ENCODE peak calls at places on chromosome 12, in six cellular contexts. L is GM12891, Y is SK-N-SH, C is HCT116, Q is sigmoid colon, W is HepG2. B is an unnamed sample.

GRCh38 chr12:116160196-116160595 is 117.3 kb downstream of the MED13L start:
- DNase-seq in L (no peak), Y (no peak), C (peak), Q (no peak), W (no peak), B (no peak)

GRCh38 chr12:60394680-60395079 is 798.9 kb downstream of the SLC16A7 start:
- DNase-seq in L (no peak), Y (no peak), C (no peak), Q (no peak), W (no peak), B (no peak)

GRCh38 chr12:532908-533565 is 73.3 kb downstream of the B4GALNT3 start:
- DNase-seq in L (no peak), Y (no peak), C (no peak), Q (no peak), W (no peak), B (no peak)

GRCh38 chr12:113064395-113065125 is 8.0 kb downstream of the DTX1 start:
- DNase-seq in L (no peak), Y (peak), C (no peak), Q (no peak), W (no peak), B (no peak)

GRCh38 chr12:91633734-91634357 is 451.2 kb upstream of the DCN start:
- DNase-seq in L (no peak), Y (no peak), C (no peak), Q (no peak), W (no peak), B (no peak)

GRCh38 chr12:90064759-90065158 is 356.1 kb upstream of the ATP2B1 start:
- DNase-seq in L (no peak), Y (no peak), C (no peak), Q (no peak), W (no peak), B (no peak)

GRCh38 chr12:117080707-117081141 is 18.5 kb downstream of the TESC start:
- DNase-seq in L (no peak), Y (no peak), C (no peak), Q (no peak), W (no peak), B (no peak)

GRCh38 chr12:66495709-66496108 is 183.2 kb downstream of the GRIP1 start:
- DNase-seq in L (no peak), Y (no peak), C (no peak), Q (no peak), W (no peak), B (no peak)

GRCh38 chr12:11649413-11650278 is at the start of gene ETV6:
- DNase-seq in L (peak), Y (peak), C (peak), Q (peak), W (peak), B (no peak)

GRCh38 chr12:25458047-25458552 is 95.0 kb downstream of the LMNTD1 start:
- DNase-seq in L (no peak), Y (peak), C (peak), Q (no peak), W (peak), B (no peak)

GRCh38 chr12:124352839-124353238 is 57.9 kb downstream of the RFLNA start:
- DNase-seq in L (no peak), Y (no peak), C (no peak), Q (no peak), W (peak), B (no peak)
- TF ChIP-seq POLR2AphosphoS5 in L (no peak), Y (no peak), C (no peak), Q (no peak), W (no peak), B (no peak)

GRCh38 chr12:94172973-94173372 is 24.6 kb downstream of the PLXNC1 start:
- DNase-seq in L (no peak), Y (no peak), C (no peak), Q (no peak), W (peak), B (no peak)
- TF ChIP-seq POLR2AphosphoS5 in L (no peak), Y (no peak), C (no peak), Q (no peak), W (no peak), B (no peak)

GRCh38 chr12:46778415-46778814 is 47.4 kb downstream of the SLC38A4 start:
- DNase-seq in L (no peak), Y (no peak), C (no peak), Q (no peak), W (no peak), B (no peak)

GRCh38 chr12:46775796-46776195 is 50.0 kb downstream of the SLC38A4 start:
- DNase-seq in L (no peak), Y (no peak), C (no peak), Q (no peak), W (peak), B (no peak)

GRCh38 chr12:46779879-46780278 is 45.9 kb downstream of the SLC38A4 start:
- DNase-seq in L (no peak), Y (no peak), C (no peak), Q (no peak), W (no peak), B (no peak)

GRCh38 chr12:46774011-46774633 is 51.7 kb downstream of the SLC38A4 start:
- DNase-seq in L (no peak), Y (no peak), C (no peak), Q (no peak), W (no peak), B (no peak)

DNA sequence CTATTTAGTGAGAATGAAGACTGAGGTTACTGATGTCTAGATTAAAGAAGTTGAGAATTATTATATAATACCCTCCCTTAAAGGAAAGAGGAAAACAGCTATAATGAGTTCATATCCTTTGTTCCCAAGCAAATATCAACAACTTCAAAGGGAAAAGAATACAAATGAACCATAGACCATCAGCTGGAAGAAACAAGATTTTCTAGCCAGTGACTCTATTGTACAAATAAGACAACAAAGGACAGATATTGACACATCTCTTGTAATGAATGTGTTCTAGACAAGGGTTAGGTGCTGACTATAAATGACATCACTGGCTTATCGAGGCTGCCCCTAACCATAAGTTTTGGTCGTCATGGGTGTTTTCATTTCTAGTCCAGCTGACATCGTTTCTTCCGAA is 48.2 kb downstream of the SLC38A4 start:
- DNase-seq in L (no peak), Y (no peak), C (no peak), Q (no peak), W (no peak), B (no peak)
- TF ChIP-seq POLR2AphosphoS5 in L (no peak), Y (no peak), C (no peak), Q (no peak), W (no peak), B (no peak)

GRCh38 chr12:53048780-53049401 is 974 bp upstream of the TNS2 start:
- DNase-seq in L (no peak), Y (peak), C (no peak), Q (peak), W (peak), B (peak)
- TF ChIP-seq POLR2AphosphoS5 in L (no peak), Y (peak), C (no peak), Q (peak), W (no peak), B (no peak)

DNA sequence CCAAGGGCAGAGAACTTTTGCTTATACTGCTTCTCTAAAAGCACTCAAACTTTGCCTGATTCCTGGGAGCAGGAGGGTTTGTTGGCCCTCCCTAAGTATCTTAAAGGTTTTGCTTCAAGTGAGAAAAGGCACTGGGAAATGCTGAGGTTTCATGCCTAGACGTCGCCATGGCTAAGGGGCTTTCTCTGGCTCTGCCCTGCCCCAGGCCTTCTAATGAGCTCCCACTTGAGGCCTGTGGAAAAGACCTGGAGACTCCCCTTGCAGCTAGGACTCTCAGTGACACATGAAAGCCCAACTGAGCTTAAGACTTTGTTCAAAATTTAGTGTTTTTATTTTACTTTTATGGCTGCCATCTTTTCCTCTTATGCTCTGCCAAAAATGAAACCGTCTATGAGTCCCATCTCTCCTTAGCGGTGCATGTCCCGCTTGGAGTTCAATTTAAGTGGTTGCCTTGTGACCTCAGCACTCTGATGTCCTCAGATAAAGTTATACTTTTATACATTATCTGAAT is 49.3 kb downstream of the EIF2S3B start:
- DNase-seq in L (no peak), Y (no peak), C (no peak), Q (no peak), W (no peak), B (no peak)
- TF ChIP-seq POLR2AphosphoS5 in L (no peak), Y (no peak), C (no peak), Q (no peak), W (no peak), B (no peak)

GRCh38 chr12:50047693-50048250 is 9.6 kb upstream of the ASIC1 start:
- DNase-seq in L (no peak), Y (no peak), C (no peak), Q (no peak), W (no peak), B (no peak)
- TF ChIP-seq POLR2AphosphoS5 in L (no peak), Y (no peak), C (no peak), Q (no peak), W (no peak), B (no peak)